ENCODE peak calls at places on chromosome 19, in five cellular contexts. One of them, this sample, is unnamed.

GRCh38 chr19:3459322-3459881 is 20.9 kb downstream of the SMIM24 start:
- DNase-seq in pancreas: peak; percentile 90
- DNase-seq in transverse colon: peak; percentile 63
- DNase-seq in psoas muscle: peak; percentile 92
- DNase-seq in tibial artery: peak; percentile 98
- DNase-seq in this sample: peak; percentile 86

GRCh38 chr19:17448190-17448967 is at the start of gene TMEM221:
- DNase-seq in tibial artery: no peak
- DNase-seq in psoas muscle: peak; percentile 78
- DNase-seq in pancreas: peak; percentile 84
- DNase-seq in transverse colon: peak; percentile 61
- DNase-seq in this sample: peak; percentile 59

GRCh38 chr19:14370169-14370998 is 10.9 kb upstream of the ADGRE5 start:
- DNase-seq in psoas muscle: no peak
- DNase-seq in transverse colon: no peak
- DNase-seq in tibial artery: no peak
- DNase-seq in pancreas: no peak
- DNase-seq in this sample: no peak

GRCh38 chr19:44722131-44723121 is 23.5 kb downstream of the CEACAM16 start:
- DNase-seq in transverse colon: no peak
- DNase-seq in pancreas: peak; percentile 58
- DNase-seq in psoas muscle: no peak
- DNase-seq in tibial artery: no peak
- DNase-seq in this sample: no peak

GRCh38 chr19:38990949-38991697 is 15.6 kb upstream of the FBXO17 start:
- DNase-seq in pancreas: no peak
- DNase-seq in tibial artery: no peak
- DNase-seq in psoas muscle: no peak
- DNase-seq in transverse colon: no peak
- DNase-seq in this sample: no peak

GRCh38 chr19:45340232-45340898 is at the start of gene KLC3:
- DNase-seq in transverse colon: peak; percentile 61
- DNase-seq in psoas muscle: no peak
- DNase-seq in tibial artery: no peak
- DNase-seq in pancreas: peak; percentile 86
- DNase-seq in this sample: no peak

GRCh38 chr19:28168557-28168956 is 1044.4 kb downstream of the UQCRFS1 start:
- DNase-seq in pancreas: no peak
- DNase-seq in psoas muscle: no peak
- DNase-seq in transverse colon: no peak
- DNase-seq in tibial artery: no peak
- DNase-seq in this sample: no peak

GRCh38 chr19:16462757-16463250 is 9.0 kb downstream of the EPS15L1 start:
- DNase-seq in tibial artery: no peak
- DNase-seq in psoas muscle: peak; percentile 89
- DNase-seq in pancreas: no peak
- DNase-seq in transverse colon: peak; percentile 26
- DNase-seq in this sample: no peak

GRCh38 chr19:3471954-3472655 is 8.2 kb downstream of the SMIM24 start:
- DNase-seq in tibial artery: no peak
- DNase-seq in transverse colon: peak; percentile 32
- DNase-seq in pancreas: no peak
- DNase-seq in psoas muscle: peak; percentile 76
- DNase-seq in this sample: peak; percentile 42

GRCh38 chr19:1235625-1236538 is 1.9 kb downstream of the CBARP start:
- DNase-seq in pancreas: no peak
- DNase-seq in psoas muscle: no peak
- DNase-seq in transverse colon: no peak
- DNase-seq in tibial artery: no peak
- DNase-seq in this sample: no peak
- H3K4me3 ChIP-seq in pancreas: no peak overlapping the region
- H3K4me3 ChIP-seq in psoas muscle: no peak overlapping the region
- H3K4me3 ChIP-seq in transverse colon: no peak overlapping the region
- H3K4me3 ChIP-seq in tibial artery: no peak overlapping the region
- H3K4me3 ChIP-seq in this sample: no peak overlapping the region

GRCh38 chr19:49488046-49488862 is 846 bp downstream of the RPL13A start:
- DNase-seq in pancreas: no peak
- DNase-seq in tibial artery: no peak
- DNase-seq in psoas muscle: no peak
- DNase-seq in transverse colon: no peak
- DNase-seq in this sample: no peak
- TF ChIP-seq CTCF in pancreas: no peak
- TF ChIP-seq CTCF in tibial artery: no peak
- TF ChIP-seq CTCF in psoas muscle: no peak
- TF ChIP-seq CTCF in transverse colon: no peak
- TF ChIP-seq CTCF in this sample: no peak

GRCh38 chr19:46928951-46929350 is 68.2 kb downstream of the ARHGAP35 start:
- DNase-seq in psoas muscle: no peak
- DNase-seq in pancreas: no peak
- DNase-seq in tibial artery: no peak
- DNase-seq in transverse colon: no peak
- DNase-seq in this sample: no peak
- H3K4me1 ChIP-seq in psoas muscle: peaks cover 82% of the 10 kb centered on the region
- H3K4me1 ChIP-seq in pancreas: peaks cover 26% of the 10 kb centered on the region
- H3K4me1 ChIP-seq in tibial artery: no peaks in the 10 kb centered on the region
- H3K4me1 ChIP-seq in transverse colon: peaks cover 44% of the 10 kb centered on the region
- H3K4me1 ChIP-seq in this sample: peaks cover 86% of the 10 kb centered on the region

GRCh38 chr19:2326699-2327360 is 1.6 kb downstream of the LSM7 start:
- DNase-seq in pancreas: peak; percentile 40
- DNase-seq in psoas muscle: no peak
- DNase-seq in tibial artery: no peak
- DNase-seq in transverse colon: no peak
- DNase-seq in this sample: no peak
- H3K4me3 ChIP-seq in pancreas: no peak overlapping the region
- H3K4me3 ChIP-seq in psoas muscle: peak overlapping the region; percentile 93
- H3K4me3 ChIP-seq in tibial artery: no peak overlapping the region
- H3K4me3 ChIP-seq in transverse colon: no peak overlapping the region
- H3K4me3 ChIP-seq in this sample: peak overlapping the region; percentile 78